ENCODE peak calls at places on chromosome 11, in four cellular contexts. M is HepG2, S is K562, F is H1. K is an unnamed sample.

GRCh38 chr11:94139421-94139820 is 10.8 kb downstream of the PANX1 start:
- DNase-seq in M (no peak), S (no peak), F (no peak), K (no peak)

GRCh38 chr11:131201674-131202073 is 168.7 kb upstream of the NTM start:
- DNase-seq in M (no peak), S (no peak), F (no peak), K (no peak)

GRCh38 chr11:71124127-71124526 is 128.2 kb downstream of the SHANK2 start:
- DNase-seq in M (no peak), S (no peak), F (no peak), K (no peak)

GRCh38 chr11:27701262-27702105 is 1.2 kb upstream of the BDNF start:
- DNase-seq in M (no peak), S (no peak), F (no peak), K (peak)

GRCh38 chr11:28461846-28462245 is 353.7 kb downstream of the METTL15 start:
- DNase-seq in M (peak), S (no peak), F (no peak), K (peak)

GRCh38 chr11:68584097-68584496 is 100.2 kb upstream of the GAL start:
- DNase-seq in M (peak), S (peak), F (peak), K (peak)

GRCh38 chr11:124302756-124303155 is 11.0 kb downstream of the OR8D1 start:
- DNase-seq in M (no peak), S (no peak), F (no peak), K (no peak)

GRCh38 chr11:119006696-119007095 is 8.8 kb downstream of the CENATAC start:
- DNase-seq in M (no peak), S (no peak), F (no peak), K (no peak)

GRCh38 chr11:94794287-94795168 is 26.4 kb downstream of the AMOTL1 start:
- DNase-seq in M (no peak), S (no peak), F (no peak), K (peak)

GRCh38 chr11:45270946-45271345 is 15.2 kb downstream of the SYT13 start:
- DNase-seq in M (peak), S (no peak), F (no peak), K (no peak)

GRCh38 chr11:45269678-45270077 is 16.5 kb downstream of the SYT13 start:
- DNase-seq in M (no peak), S (no peak), F (no peak), K (no peak)

GRCh38 chr11:45275823-45276222 is 10.3 kb downstream of the SYT13 start:
- DNase-seq in M (no peak), S (no peak), F (no peak), K (no peak)

GRCh38 chr11:45273509-45273908 is 12.6 kb downstream of the SYT13 start:
- DNase-seq in M (no peak), S (no peak), F (no peak), K (no peak)

DNA sequence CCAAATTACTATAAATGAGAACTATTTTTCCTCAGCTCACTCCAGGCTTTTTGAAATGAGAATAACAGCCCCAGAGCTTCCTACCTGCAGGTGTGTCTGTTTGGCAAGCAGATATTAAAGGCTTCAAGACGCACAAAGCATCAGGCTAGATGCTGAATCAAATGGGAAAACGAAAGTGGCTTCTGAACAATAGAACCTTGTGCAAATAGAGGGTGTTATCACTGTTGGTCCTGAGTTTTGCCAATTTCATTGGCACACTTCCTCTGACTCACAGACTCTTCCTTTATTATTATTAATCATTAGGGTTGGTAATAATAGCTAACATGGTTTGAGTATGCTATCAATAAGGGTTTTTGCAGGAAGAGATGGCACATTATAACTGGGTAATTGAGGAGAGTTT is 13.4 kb downstream of the SYT13 start:
- DNase-seq in M (no peak), S (no peak), F (no peak), K (no peak)
- TF ChIP-seq RNF2 in M (no peak), S (no peak), F (no peak), K (no peak)

DNA sequence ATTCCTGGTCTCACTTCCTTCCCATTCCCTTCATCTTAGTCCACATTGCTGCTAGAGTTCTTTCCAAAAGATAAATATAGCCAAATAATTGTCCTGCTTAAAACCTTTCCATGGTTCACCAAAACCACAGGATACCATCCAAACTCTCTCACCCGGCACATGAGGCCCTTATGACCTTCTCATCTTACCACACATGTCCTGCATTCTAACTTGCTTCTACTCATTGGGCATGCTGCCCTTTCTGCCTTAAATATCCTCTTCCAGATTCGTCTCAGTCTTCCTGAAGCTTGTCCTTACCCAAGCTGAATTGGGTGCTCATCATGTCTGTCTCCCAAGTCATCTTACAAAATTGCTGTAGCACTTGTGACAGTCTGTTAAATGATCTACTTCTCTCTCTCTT is 114.9 kb downstream of the MPPED2 start:
- DNase-seq in M (no peak), S (no peak), F (no peak), K (no peak)
- TF ChIP-seq RNF2 in M (no peak), S (no peak), F (no peak), K (no peak)

DNA sequence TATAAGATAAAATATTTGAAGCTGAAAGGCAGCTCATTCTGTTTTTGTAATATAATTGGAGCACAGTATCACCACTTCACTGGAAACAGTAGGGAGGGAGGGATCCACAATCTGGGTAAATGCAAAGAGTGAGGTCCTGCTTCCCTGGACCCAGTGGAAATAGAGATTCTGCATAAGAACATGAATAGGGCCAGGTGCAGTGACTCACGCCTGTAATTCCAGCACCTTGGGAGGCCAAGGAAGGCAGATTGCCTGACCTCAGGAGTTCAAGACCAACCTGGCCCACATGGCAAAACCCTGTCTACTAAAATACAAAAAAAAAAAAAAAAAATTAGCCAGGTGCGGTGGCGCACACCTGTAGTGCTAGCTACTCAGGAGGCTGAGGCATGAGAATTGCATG is 143.7 kb downstream of the DBX1 start:
- DNase-seq in M (no peak), S (no peak), F (no peak), K (no peak)
- TF ChIP-seq RNF2 in M (no peak), S (no peak), F (no peak), K (no peak)

GRCh38 chr11:86941077-86941870 is 13.9 kb downstream of the FZD4 start:
- DNase-seq in M (peak), S (no peak), F (no peak), K (no peak)

GRCh38 chr11:86938900-86939880 is 16.0 kb downstream of the FZD4 start:
- DNase-seq in M (peak), S (peak), F (no peak), K (peak)

GRCh38 chr11:86938203-86938899 is 16.8 kb downstream of the FZD4 start:
- DNase-seq in M (no peak), S (peak), F (no peak), K (no peak)

GRCh38 chr11:86941871-86942208 is 13.4 kb downstream of the FZD4 start:
- DNase-seq in M (no peak), S (no peak), F (no peak), K (no peak)

DNA sequence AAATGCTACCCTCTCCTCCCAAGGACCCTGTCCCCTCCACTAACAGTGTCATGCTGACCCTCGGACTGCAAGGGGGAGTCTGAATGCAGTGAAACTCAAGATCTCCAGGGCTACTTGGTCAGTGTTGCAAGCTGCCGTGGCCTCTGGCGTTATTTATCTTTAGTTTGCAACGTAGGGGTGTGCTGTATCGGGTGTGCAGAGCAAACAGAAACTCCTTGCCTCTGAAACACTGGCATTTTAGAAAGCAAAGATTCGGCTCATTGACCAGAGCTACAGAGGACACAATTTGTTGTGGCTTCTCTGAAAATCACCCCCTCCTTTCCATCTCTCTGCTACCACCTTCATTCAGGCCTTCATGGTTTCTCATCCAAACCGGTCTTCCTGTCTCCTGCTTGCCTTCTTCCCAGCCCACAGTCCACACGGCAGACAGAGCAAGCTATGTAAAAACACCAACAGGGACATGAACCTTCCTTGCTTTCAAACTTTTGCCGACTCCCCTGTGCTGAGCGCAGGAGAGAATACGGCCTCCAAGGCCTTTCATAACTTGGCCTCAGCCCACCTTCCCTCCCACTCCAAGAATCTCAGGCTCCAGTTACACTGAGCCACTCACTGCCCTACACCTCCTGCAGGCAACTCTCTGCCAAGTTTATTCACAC is 14.9 kb downstream of the FZD4 start:
- DNase-seq in M (peak), S (peak), F (no peak), K (no peak)
- TF ChIP-seq RNF2 in M (no peak), S (no peak), F (no peak), K (no peak)

K was measured in A549.